ENCODE peak calls at places on chromosomes 7 and 10, in four cellular contexts. One of them, this sample, is unnamed.

GRCh38 chr10:24642921-24643678 is 80.6 kb downstream of the ARHGAP21 start:
- DNase-seq in mucosa of descending colon: no peak
- DNase-seq in KBM-7: peak
- DNase-seq in heart left ventricle: no peak
- DNase-seq in this sample: no peak

GRCh38 chr7:151851160-151851751 is 25.7 kb downstream of the PRKAG2 start:
- DNase-seq in mucosa of descending colon: no peak
- DNase-seq in KBM-7: peak
- DNase-seq in heart left ventricle: peak
- DNase-seq in this sample: no peak

GRCh38 chr7:74082770-74083116 is 861 bp upstream of the LIMK1 start:
- DNase-seq in mucosa of descending colon: no peak
- DNase-seq in KBM-7: no peak
- DNase-seq in heart left ventricle: no peak
- DNase-seq in this sample: no peak

GRCh38 chr7:81611040-81611439 is 158.8 kb downstream of the HGF start:
- DNase-seq in mucosa of descending colon: peak
- DNase-seq in KBM-7: no peak
- DNase-seq in heart left ventricle: no peak
- DNase-seq in this sample: no peak

GRCh38 chr10:126133906-126134703 is 237.7 kb downstream of the FANK1 start:
- DNase-seq in mucosa of descending colon: no peak
- DNase-seq in KBM-7: no peak
- DNase-seq in heart left ventricle: no peak
- DNase-seq in this sample: no peak

GRCh38 chr7:83547526-83547925 is 101.4 kb downstream of the SEMA3E start:
- DNase-seq in mucosa of descending colon: no peak
- DNase-seq in KBM-7: no peak
- DNase-seq in heart left ventricle: no peak
- DNase-seq in this sample: no peak

GRCh38 chr10:10589540-10589939 is 428.1 kb upstream of the CELF2 start:
- DNase-seq in mucosa of descending colon: no peak
- DNase-seq in KBM-7: no peak
- DNase-seq in heart left ventricle: peak
- DNase-seq in this sample: no peak

GRCh38 chr10:104146871-104147270 is 24.9 kb downstream of the SFR1 start:
- DNase-seq in mucosa of descending colon: no peak
- DNase-seq in KBM-7: no peak
- DNase-seq in heart left ventricle: no peak
- DNase-seq in this sample: no peak

GRCh38 chr10:86536294-86536861 is 14.8 kb upstream of the WAPL start:
- DNase-seq in mucosa of descending colon: peak
- DNase-seq in KBM-7: no peak
- DNase-seq in heart left ventricle: peak
- DNase-seq in this sample: peak

GRCh38 chr10:110837418-110838120 is 34.2 kb upstream of the PDCD4 start:
- DNase-seq in mucosa of descending colon: no peak
- DNase-seq in KBM-7: no peak
- DNase-seq in heart left ventricle: no peak
- DNase-seq in this sample: peak

GRCh38 chr7:29146082-29146706 is at the start of gene CPVL:
- DNase-seq in mucosa of descending colon: peak
- DNase-seq in KBM-7: no peak
- DNase-seq in heart left ventricle: peak
- DNase-seq in this sample: peak

GRCh38 chr7:150580995-150581394 is 13.8 kb downstream of the GIMAP4 start:
- DNase-seq in mucosa of descending colon: no peak
- DNase-seq in KBM-7: no peak
- DNase-seq in heart left ventricle: no peak
- DNase-seq in this sample: no peak

GRCh38 chr10:94293344-94293743 is 69.4 kb downstream of the NOC3L start:
- DNase-seq in mucosa of descending colon: no peak
- DNase-seq in KBM-7: no peak
- DNase-seq in heart left ventricle: no peak
- DNase-seq in this sample: no peak

GRCh38 chr7:17462059-17462695 is 163.7 kb downstream of the AHR start:
- DNase-seq in mucosa of descending colon: no peak
- DNase-seq in KBM-7: no peak
- DNase-seq in heart left ventricle: no peak
- DNase-seq in this sample: no peak

GRCh38 chr7:156640949-156641485 is 443 bp downstream of the RNF32 start:
- DNase-seq in mucosa of descending colon: no peak
- DNase-seq in KBM-7: no peak
- DNase-seq in heart left ventricle: no peak
- DNase-seq in this sample: peak

GRCh38 chr10:29472268-29473086 is 162.3 kb downstream of the SVIL start:
- DNase-seq in mucosa of descending colon: no peak
- DNase-seq in KBM-7: no peak
- DNase-seq in heart left ventricle: no peak
- DNase-seq in this sample: no peak

GRCh38 chr10:31650010-31650409 is 278.6 kb downstream of the ARHGAP12 start:
- DNase-seq in mucosa of descending colon: peak
- DNase-seq in KBM-7: no peak
- DNase-seq in heart left ventricle: peak
- DNase-seq in this sample: peak

GRCh38 chr7:5421626-5422323 is 1.9 kb downstream of the TNRC18 start:
- DNase-seq in mucosa of descending colon: peak
- DNase-seq in KBM-7: peak
- DNase-seq in heart left ventricle: peak
- DNase-seq in this sample: peak

GRCh38 chr10:97542169-97543024 is 30.2 kb upstream of the ANKRD2 start:
- DNase-seq in mucosa of descending colon: peak
- DNase-seq in KBM-7: peak
- DNase-seq in heart left ventricle: peak
- DNase-seq in this sample: peak

GRCh38 chr7:101681170-101682007 is 52.3 kb upstream of the MYL10 start:
- DNase-seq in mucosa of descending colon: no peak
- DNase-seq in KBM-7: no peak
- DNase-seq in heart left ventricle: peak
- DNase-seq in this sample: no peak

GRCh38 chr7:113289140-113289740 is 170.9 kb upstream of the SMIM30 start:
- DNase-seq in mucosa of descending colon: no peak
- DNase-seq in KBM-7: peak
- DNase-seq in heart left ventricle: peak
- DNase-seq in this sample: no peak

GRCh38 chr7:153190986-153191385 is 431.4 kb downstream of the ACTR3B start:
- DNase-seq in mucosa of descending colon: no peak
- DNase-seq in KBM-7: no peak
- DNase-seq in heart left ventricle: no peak
- DNase-seq in this sample: no peak

GRCh38 chr7:134891262-134892001 is 94.9 kb upstream of the AGBL3 start:
- DNase-seq in mucosa of descending colon: peak
- DNase-seq in KBM-7: no peak
- DNase-seq in heart left ventricle: peak
- DNase-seq in this sample: peak

GRCh38 chr10:132634947-132635271 is 97.3 kb downstream of the INPP5A start:
- DNase-seq in mucosa of descending colon: no peak
- DNase-seq in KBM-7: no peak
- DNase-seq in heart left ventricle: no peak
- DNase-seq in this sample: no peak

GRCh38 chr7:120725376-120726039 is 132.4 kb downstream of the TSPAN12 start:
- DNase-seq in mucosa of descending colon: no peak
- DNase-seq in KBM-7: peak
- DNase-seq in heart left ventricle: no peak
- DNase-seq in this sample: no peak

GRCh38 chr10:5511231-5511884 is 12.0 kb upstream of the CALML5 start:
- DNase-seq in mucosa of descending colon: peak
- DNase-seq in KBM-7: no peak
- DNase-seq in heart left ventricle: no peak
- DNase-seq in this sample: no peak

GRCh38 chr10:79405995-79406515 is 39.4 kb downstream of the ZCCHC24 start:
- DNase-seq in mucosa of descending colon: no peak
- DNase-seq in KBM-7: no peak
- DNase-seq in heart left ventricle: peak
- DNase-seq in this sample: no peak

This sample was measured in transverse colon.